ENCODE peak calls at places on chromosomes 6 and 20, in four cellular contexts. F is GM12878, C is K562, T is SK-N-SH. O is an unnamed sample.

GRCh38 chr6:168865-169455 is 123.3 kb upstream of the DUSP22 start:
- DNase-seq in F (no peak), C (peak; percentile 44), T (peak; percentile 42), O (no peak)

GRCh38 chr20:51424270-51425041 is 118.1 kb downstream of the NFATC2 start:
- DNase-seq in F (no peak), C (no peak), T (no peak), O (no peak)

GRCh38 chr6:46821348-46821992 is 28.3 kb downstream of the MEP1A start:
- DNase-seq in F (no peak), C (no peak), T (no peak), O (no peak)

GRCh38 chr6:109076421-109076820 is 18.2 kb downstream of the SESN1 start:
- DNase-seq in F (no peak), C (no peak), T (no peak), O (no peak)

GRCh38 chr6:89655122-89655521 is 16.6 kb upstream of the LYRM2 start:
- DNase-seq in F (no peak), C (no peak), T (no peak), O (no peak)

GRCh38 chr20:10645205-10645570 is 28.6 kb downstream of the JAG1 start:
- DNase-seq in F (no peak), C (no peak), T (no peak), O (no peak)

GRCh38 chr6:134245691-134246090 is 72.2 kb downstream of the SGK1 start:
- DNase-seq in F (no peak), C (no peak), T (no peak), O (no peak)

GRCh38 chr6:141467881-141468280 is 664.8 kb upstream of the GJE1 start:
- DNase-seq in F (no peak), C (no peak), T (no peak), O (no peak)

GRCh38 chr6:125363010-125363359 is 61.2 kb upstream of the HDDC2 start:
- DNase-seq in F (no peak), C (no peak), T (peak; percentile 5), O (no peak)

GRCh38 chr6:107108201-107108890 is 7.0 kb downstream of the BEND3 start:
- DNase-seq in F (no peak), C (no peak), T (no peak), O (no peak)

GRCh38 chr20:45470262-45470931 is 844 bp downstream of the WFDC2 start:
- DNase-seq in F (no peak), C (no peak), T (peak; percentile 73), O (peak; percentile 69)

GRCh38 chr20:62735331-62735821 is 26.7 kb downstream of the NTSR1 start:
- DNase-seq in F (no peak), C (no peak), T (no peak), O (no peak)

DNA sequence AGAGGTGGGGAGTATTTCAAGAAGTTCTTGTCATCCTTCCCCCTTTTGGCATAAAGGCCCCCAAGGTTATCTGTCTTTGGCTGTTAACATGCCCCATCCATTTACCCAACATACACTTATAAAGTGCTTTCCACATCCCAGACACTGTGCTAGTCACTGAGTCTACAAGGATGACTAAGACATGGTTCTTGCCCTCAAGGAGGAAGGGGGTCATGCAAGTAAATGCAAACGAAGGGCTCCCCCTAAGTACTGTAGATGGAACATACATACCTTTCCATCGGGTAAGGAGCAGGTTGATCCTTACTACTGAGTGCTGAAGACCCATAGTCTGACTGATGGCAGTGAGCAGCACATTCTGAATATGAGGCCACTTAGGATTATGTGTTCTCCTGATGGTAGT is 38.3 kb downstream of the HECA start:
- DNase-seq in F (no peak), C (no peak), T (no peak), O (no peak)
- TF ChIP-seq USF1 in F (no peak), C (no peak), T (no peak), O (no peak)

GRCh38 chr6:68634503-68635411 is at the start of gene ADGRB3:
- DNase-seq in F (no peak), C (peak; percentile 88), T (peak; percentile 93), O (peak; percentile 76)
- TF ChIP-seq USF1 in F (no peak), C (no peak), T (no peak), O (no peak)

DNA sequence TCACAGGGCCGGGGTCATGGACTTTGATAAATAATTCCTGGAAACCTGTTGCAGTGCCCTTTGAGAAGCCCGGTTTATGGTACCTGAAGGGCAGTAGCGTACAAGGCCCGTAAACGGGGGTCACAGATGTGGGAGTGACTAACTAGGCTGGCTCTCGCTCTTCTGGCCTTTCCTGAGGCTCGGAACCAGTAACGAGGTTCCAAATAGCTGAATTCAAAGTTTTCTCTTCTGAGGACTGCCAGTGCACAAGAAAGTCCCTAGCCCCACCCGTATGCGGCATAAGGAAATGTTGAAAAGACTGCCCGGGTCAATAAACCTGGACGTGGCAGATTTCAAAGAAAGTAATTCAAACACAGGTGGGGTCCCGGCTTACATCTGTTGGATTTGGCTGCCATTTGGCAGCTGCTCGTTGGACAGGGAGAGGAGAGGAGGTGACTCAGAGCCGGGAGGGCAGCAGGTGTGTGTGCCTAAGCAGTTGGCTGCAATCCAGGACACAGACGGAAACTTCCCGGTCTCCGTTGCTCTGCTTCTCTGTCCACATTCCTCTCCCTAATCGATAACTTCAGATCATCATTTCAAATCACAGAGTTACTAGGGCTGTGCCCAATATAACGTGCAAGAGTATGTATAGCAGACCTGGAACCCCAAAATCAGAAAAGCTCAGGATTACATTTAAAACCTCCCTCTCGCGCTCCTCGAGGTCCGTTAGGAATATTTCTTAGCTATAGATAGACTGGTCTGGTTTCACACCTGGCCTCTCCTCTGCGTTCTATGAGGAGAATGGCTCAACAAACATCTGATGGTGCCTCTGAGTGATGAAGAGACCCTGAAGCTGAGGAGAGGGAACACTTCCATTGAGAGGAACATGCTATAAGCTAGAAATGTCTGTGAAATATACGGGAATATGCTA is 804 bp upstream of the GMDS start:
- DNase-seq in F (no peak), C (peak; percentile 72), T (peak; percentile 32), O (peak; percentile 55)
- TF ChIP-seq USF1 in F (no peak), C (no peak), T (no peak), O (peak; percentile 15)

DNA sequence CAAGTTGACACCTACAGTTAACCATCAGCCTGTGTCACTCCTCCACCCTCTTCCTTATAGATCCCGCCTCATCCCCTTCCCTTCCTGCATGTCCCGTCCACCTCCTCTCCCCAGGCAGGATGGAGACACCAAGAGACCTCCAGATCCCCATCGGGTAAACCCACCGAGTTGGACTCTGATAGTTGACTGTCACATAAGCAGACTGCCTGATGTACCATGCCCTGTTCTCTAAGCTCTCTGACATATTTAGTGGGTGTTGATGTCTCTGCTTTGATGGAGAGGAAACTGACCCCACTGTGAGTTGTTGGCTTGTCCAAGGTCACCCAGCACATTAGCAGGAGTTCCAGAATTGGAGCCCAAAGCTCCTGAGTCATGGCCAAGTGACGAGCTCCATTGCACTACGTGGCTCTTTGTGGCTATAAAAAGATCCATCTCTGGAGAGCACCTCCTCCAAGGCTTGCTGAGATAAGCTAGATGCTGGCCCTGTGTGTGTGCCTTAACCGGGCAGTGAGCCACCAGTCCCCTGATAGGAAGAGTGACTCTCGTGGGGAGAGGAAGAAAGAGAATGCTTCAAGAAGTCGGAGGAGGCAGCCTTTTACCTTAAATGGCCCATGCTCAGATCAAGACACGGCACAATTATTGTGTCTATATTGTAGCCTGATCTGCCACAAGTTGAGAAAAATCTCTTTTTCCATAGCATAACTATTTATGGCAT is 236.0 kb upstream of the ECI2 start:
- DNase-seq in F (no peak), C (peak; percentile 54), T (no peak), O (no peak)
- TF ChIP-seq USF1 in F (no peak), C (no peak), T (no peak), O (no peak)

DNA sequence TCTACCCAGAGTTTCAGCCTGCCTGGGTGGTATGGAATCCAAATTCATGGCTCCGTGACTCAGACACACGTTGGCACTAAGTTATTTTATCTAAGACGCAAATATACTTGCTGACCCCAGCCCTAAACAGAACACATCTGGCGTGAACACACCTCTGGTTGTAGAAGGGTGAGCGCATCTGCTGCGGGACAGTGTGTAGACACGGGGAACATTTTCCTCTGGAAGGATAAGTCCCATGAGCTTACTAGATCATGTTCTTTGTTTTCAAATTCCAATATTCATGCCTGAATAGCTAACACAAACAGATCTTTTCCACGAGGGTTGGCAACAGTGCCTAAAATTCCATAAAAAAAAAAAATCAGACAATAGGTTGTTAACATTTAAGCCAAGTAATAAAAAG is 87.8 kb downstream of the TMEM170B start:
- DNase-seq in F (no peak), C (no peak), T (no peak), O (no peak)
- TF ChIP-seq USF1 in F (no peak), C (no peak), T (no peak), O (no peak)

GRCh38 chr6:144543006-144543871 is 258.1 kb downstream of the UTRN start:
- DNase-seq in F (no peak), C (no peak), T (no peak), O (no peak)
- TF ChIP-seq USF1 in F (no peak), C (no peak), T (no peak), O (no peak)

DNA sequence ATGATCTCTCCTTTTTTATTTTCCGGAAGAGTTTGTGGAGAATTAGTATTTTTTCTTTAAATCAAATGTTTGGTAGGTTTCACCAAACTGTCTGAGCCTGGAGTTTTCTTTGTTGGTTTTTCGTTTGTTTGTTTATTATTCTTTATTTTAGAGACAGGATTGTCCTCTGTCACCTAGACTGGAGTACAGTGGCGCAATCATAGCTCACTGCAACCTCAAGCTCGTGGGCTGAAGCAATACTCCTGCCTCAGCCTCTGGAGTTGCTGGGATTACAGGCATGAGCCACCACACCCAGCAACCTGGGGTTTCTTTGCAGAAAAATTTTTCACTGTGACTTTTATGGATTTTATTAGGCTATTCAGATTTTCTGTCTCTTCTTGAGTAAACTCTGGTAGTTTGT is 120.2 kb upstream of the LOC128125822 start:
- DNase-seq in F (no peak), C (no peak), T (no peak), O (no peak)
- TF ChIP-seq USF1 in F (no peak), C (no peak), T (no peak), O (no peak)

GRCh38 chr6:139941826-139942225 is 567.4 kb upstream of the CITED2 start:
- DNase-seq in F (no peak), C (no peak), T (no peak), O (no peak)

GRCh38 chr6:139944976-139945375 is 570.5 kb upstream of the CITED2 start:
- DNase-seq in F (no peak), C (no peak), T (no peak), O (no peak)

GRCh38 chr6:139944131-139944530 is 569.7 kb upstream of the CITED2 start:
- DNase-seq in F (no peak), C (no peak), T (no peak), O (no peak)

GRCh38 chr6:139942333-139942732 is 567.9 kb upstream of the CITED2 start:
- DNase-seq in F (no peak), C (no peak), T (no peak), O (no peak)

DNA sequence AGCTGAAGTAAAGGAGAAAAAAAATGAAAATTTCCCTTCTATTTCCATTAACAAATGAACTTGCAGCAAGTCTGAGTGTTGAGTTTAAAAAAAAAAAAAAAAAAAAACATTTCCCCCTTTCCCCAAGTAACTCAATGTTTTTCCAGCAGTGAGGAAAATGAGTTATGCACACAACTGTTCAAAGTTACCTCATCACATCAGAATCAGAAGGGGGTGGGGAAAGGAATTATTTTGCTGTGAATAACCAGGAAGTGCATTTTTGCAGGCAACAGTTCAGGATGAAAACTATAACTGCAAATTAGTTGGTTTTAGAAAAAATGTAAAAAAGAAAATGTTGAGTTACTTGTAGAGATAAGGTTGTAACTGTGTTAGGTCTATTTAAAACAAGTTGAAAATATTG is 568.9 kb upstream of the CITED2 start:
- DNase-seq in F (no peak), C (no peak), T (no peak), O (no peak)
- TF ChIP-seq USF1 in F (no peak), C (no peak), T (no peak), O (no peak)

GRCh38 chr6:21402368-21402767 is 191.2 kb upstream of the SOX4 start:
- DNase-seq in F (peak; percentile 30), C (no peak), T (no peak), O (no peak)
- TF ChIP-seq USF1 in F (no peak), C (no peak), T (no peak), O (no peak)